ENCODE peak calls at places on chromosomes 1 and 21, in four cellular contexts. One of them, this sample, is unnamed.

GRCh38 chr1:162319510-162320160 is 57.0 kb downstream of the SPATA46 start:
- DNase-seq in AG04450: no peak
- DNase-seq in A673: no peak
- DNase-seq in adrenal gland: no peak
- DNase-seq in this sample: no peak

GRCh38 chr1:232901255-232901654 is 49.2 kb upstream of the NTPCR start:
- DNase-seq in AG04450: no peak
- DNase-seq in adrenal gland: no peak
- DNase-seq in A673: no peak
- DNase-seq in this sample: no peak

GRCh38 chr1:27713869-27714513 is 11.8 kb upstream of the FAM76A start:
- DNase-seq in adrenal gland: no peak
- DNase-seq in AG04450: no peak
- DNase-seq in A673: no peak
- DNase-seq in this sample: no peak

GRCh38 chr1:98749152-98749756 is 87.7 kb downstream of the SNX7 start:
- DNase-seq in AG04450: no peak
- DNase-seq in A673: peak; percentile 39
- DNase-seq in adrenal gland: no peak
- DNase-seq in this sample: no peak

GRCh38 chr21:45431781-45432572 is 27.0 kb downstream of the COL18A1 start:
- DNase-seq in AG04450: no peak
- DNase-seq in adrenal gland: no peak
- DNase-seq in A673: no peak
- DNase-seq in this sample: no peak

GRCh38 chr1:223683586-223684487 is 18.3 kb upstream of the CAPN8 start:
- DNase-seq in AG04450: no peak
- DNase-seq in adrenal gland: peak; percentile 64
- DNase-seq in A673: peak; percentile 69
- DNase-seq in this sample: peak; percentile 60

GRCh38 chr1:166947398-166948043 is 27.8 kb downstream of the ILDR2 start:
- DNase-seq in A673: peak; percentile 21
- DNase-seq in AG04450: no peak
- DNase-seq in adrenal gland: peak; percentile 15
- DNase-seq in this sample: no peak

GRCh38 chr21:17784604-17785402 is 34.4 kb downstream of the C21orf91 start:
- DNase-seq in A673: no peak
- DNase-seq in adrenal gland: no peak
- DNase-seq in AG04450: no peak
- DNase-seq in this sample: no peak

GRCh38 chr1:162678439-162678838 is 46.2 kb downstream of the DDR2 start:
- DNase-seq in A673: no peak
- DNase-seq in AG04450: peak; percentile 41
- DNase-seq in adrenal gland: peak; percentile 71
- DNase-seq in this sample: no peak

GRCh38 chr1:24929091-24929875 is 793 bp downstream of the RUNX3 start:
- DNase-seq in A673: peak; percentile 55
- DNase-seq in AG04450: no peak
- DNase-seq in adrenal gland: no peak
- DNase-seq in this sample: no peak

GRCh38 chr1:234777850-234778214 is 167.9 kb upstream of the IRF2BP2 start:
- DNase-seq in A673: peak; percentile 14
- DNase-seq in adrenal gland: peak; percentile 11
- DNase-seq in AG04450: no peak
- DNase-seq in this sample: no peak

GRCh38 chr1:235757697-235758096 is 108.1 kb upstream of the GNG4 start:
- DNase-seq in AG04450: no peak
- DNase-seq in A673: no peak
- DNase-seq in adrenal gland: no peak
- DNase-seq in this sample: no peak

GRCh38 chr21:24302400-24302799 is 1304.9 kb downstream of the MRPL39 start:
- DNase-seq in adrenal gland: no peak
- DNase-seq in AG04450: no peak
- DNase-seq in A673: no peak
- DNase-seq in this sample: no peak

GRCh38 chr1:53303651-53304515 is 24.0 kb downstream of the LRP8 start:
- DNase-seq in AG04450: no peak
- DNase-seq in A673: no peak
- DNase-seq in adrenal gland: no peak
- DNase-seq in this sample: no peak

GRCh38 chr21:31218830-31219608 is 125.0 kb downstream of the TIAM1 start:
- DNase-seq in AG04450: no peak
- DNase-seq in adrenal gland: no peak
- DNase-seq in A673: peak; percentile 1
- DNase-seq in this sample: peak; percentile 36

GRCh38 chr1:112625696-112626095 is 6.1 kb downstream of the CAPZA1 start:
- DNase-seq in A673: no peak
- DNase-seq in AG04450: no peak
- DNase-seq in adrenal gland: no peak
- DNase-seq in this sample: no peak

GRCh38 chr1:8276173-8276914 is 41.6 kb upstream of the SLC45A1 start:
- DNase-seq in AG04450: no peak
- DNase-seq in A673: no peak
- DNase-seq in adrenal gland: no peak
- DNase-seq in this sample: no peak

GRCh38 chr1:13801711-13802486 is 101.9 kb downstream of the PRDM2 start:
- DNase-seq in adrenal gland: no peak
- DNase-seq in AG04450: no peak
- DNase-seq in A673: no peak
- DNase-seq in this sample: peak; percentile 46

GRCh38 chr1:54854376-54855020 is 32.5 kb downstream of the DHCR24 start:
- DNase-seq in AG04450: no peak
- DNase-seq in adrenal gland: no peak
- DNase-seq in A673: no peak
- DNase-seq in this sample: no peak

GRCh38 chr1:217078010-217078704 is 354.9 kb upstream of the ESRRG start:
- DNase-seq in AG04450: no peak
- DNase-seq in A673: no peak
- DNase-seq in adrenal gland: no peak
- DNase-seq in this sample: no peak

GRCh38 chr1:179251675-179252074 is 22.2 kb upstream of the ABL2 start:
- DNase-seq in adrenal gland: no peak
- DNase-seq in A673: peak; percentile 48
- DNase-seq in AG04450: no peak
- DNase-seq in this sample: no peak

GRCh38 chr1:53687886-53688285 is 51.1 kb downstream of the GLIS1 start:
- DNase-seq in A673: no peak
- DNase-seq in AG04450: no peak
- DNase-seq in adrenal gland: no peak
- DNase-seq in this sample: no peak

GRCh38 chr1:200991039-200991698 is 32.3 kb downstream of the KIF21B start:
- DNase-seq in AG04450: no peak
- DNase-seq in adrenal gland: no peak
- DNase-seq in A673: no peak
- DNase-seq in this sample: no peak

GRCh38 chr1:168348146-168348709 is 67.6 kb downstream of the TBX19 start:
- DNase-seq in adrenal gland: no peak
- DNase-seq in A673: no peak
- DNase-seq in AG04450: no peak
- DNase-seq in this sample: no peak

GRCh38 chr21:45867041-45867630 is 114.4 kb upstream of the COL6A1 start:
- DNase-seq in AG04450: no peak
- DNase-seq in A673: no peak
- DNase-seq in adrenal gland: no peak
- DNase-seq in this sample: no peak

GRCh38 chr1:14897080-14897449 is 256.5 kb upstream of the TMEM51 start:
- DNase-seq in adrenal gland: no peak
- DNase-seq in A673: peak; percentile 48
- DNase-seq in AG04450: no peak
- DNase-seq in this sample: no peak

GRCh38 chr1:157775101-157775870 is 1.6 kb downstream of the FCRL2 start:
- DNase-seq in A673: no peak
- DNase-seq in AG04450: no peak
- DNase-seq in adrenal gland: no peak
- DNase-seq in this sample: no peak

GRCh38 chr1:28921286-28921869 is 7.0 kb downstream of the EPB41 start:
- DNase-seq in adrenal gland: no peak
- DNase-seq in A673: no peak
- DNase-seq in AG04450: no peak
- DNase-seq in this sample: no peak

GRCh38 chr21:33023574-33024277 is 2.0 kb upstream of the OLIG2 start:
- DNase-seq in A673: no peak
- DNase-seq in adrenal gland: no peak
- DNase-seq in AG04450: no peak
- DNase-seq in this sample: no peak

GRCh38 chr1:200184196-200184595 is 156.7 kb downstream of the NR5A2 start:
- DNase-seq in adrenal gland: peak; percentile 66
- DNase-seq in A673: peak; percentile 86
- DNase-seq in AG04450: no peak
- DNase-seq in this sample: peak; percentile 92

GRCh38 chr1:230142608-230143209 is 75.7 kb downstream of the GALNT2 start:
- DNase-seq in adrenal gland: no peak
- DNase-seq in AG04450: no peak
- DNase-seq in A673: no peak
- DNase-seq in this sample: no peak

DNA sequence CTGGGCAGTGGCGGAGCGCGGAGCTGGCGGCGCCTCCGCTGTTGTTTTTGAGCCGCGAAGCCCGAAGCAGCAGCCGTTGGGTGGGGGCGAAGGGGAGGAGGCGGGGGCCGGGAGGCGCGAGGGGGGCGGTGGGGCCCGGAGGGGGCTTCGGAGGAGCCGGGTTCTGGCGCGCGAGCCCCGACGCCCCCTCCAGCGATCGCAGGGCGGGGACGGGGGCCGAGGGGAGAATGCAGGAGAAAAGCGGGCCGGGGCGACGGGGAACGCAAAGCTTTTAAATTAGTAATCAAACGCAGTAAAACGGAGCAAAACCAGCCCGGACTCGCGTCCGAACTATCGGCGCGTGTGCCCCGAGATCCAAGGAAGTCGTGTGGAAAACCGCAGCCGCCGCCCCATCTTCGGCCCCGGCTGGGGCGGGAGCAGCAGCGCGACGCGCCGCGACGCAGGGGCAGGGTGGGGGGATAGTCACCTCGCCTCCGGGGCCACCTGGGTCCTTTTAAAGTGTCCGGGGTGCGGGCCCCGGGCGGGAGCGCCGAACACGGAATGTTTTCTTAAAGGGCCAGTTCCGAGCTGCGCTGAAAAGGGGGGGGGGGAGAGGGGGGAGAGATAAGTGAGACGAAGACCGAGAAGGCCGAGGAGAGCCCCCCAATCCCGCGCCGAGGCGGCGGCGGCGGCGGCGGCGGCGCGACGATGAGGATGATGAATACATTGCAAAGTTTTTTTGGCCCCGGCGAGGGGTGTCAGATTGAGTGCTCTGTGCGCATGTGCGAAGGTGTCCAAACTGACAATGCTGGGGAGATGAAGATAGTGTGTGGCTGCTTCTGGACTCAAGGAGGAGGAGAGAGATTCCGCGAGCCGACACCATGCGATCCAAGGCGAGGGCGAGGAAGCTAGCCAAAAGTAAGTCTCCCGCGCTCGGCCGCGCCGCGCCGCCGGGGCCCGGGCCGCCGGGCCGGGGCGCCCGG is at the start of gene PRDM16:
- DNase-seq in adrenal gland: no peak
- DNase-seq in AG04450: no peak
- DNase-seq in A673: peak; percentile 57
- DNase-seq in this sample: no peak
- H3K27me3 ChIP-seq in adrenal gland: peaks cover 82% of the 10 kb centered on the region
- H3K27me3 ChIP-seq in AG04450: peaks cover 71% of the 10 kb centered on the region
- H3K27me3 ChIP-seq in A673: peaks cover 86% of the 10 kb centered on the region
- H3K27me3 ChIP-seq in this sample: peaks cover 5% of the 10 kb centered on the region

GRCh38 chr1:154741747-154742495 is 128.2 kb downstream of the KCNN3 start:
- DNase-seq in adrenal gland: no peak
- DNase-seq in A673: no peak
- DNase-seq in AG04450: no peak
- DNase-seq in this sample: no peak

GRCh38 chr1:154739654-154740053 is 130.4 kb downstream of the KCNN3 start:
- DNase-seq in A673: no peak
- DNase-seq in AG04450: no peak
- DNase-seq in adrenal gland: no peak
- DNase-seq in this sample: no peak

GRCh38 chr1:154743536-154744036 is 126.5 kb downstream of the KCNN3 start:
- DNase-seq in AG04450: no peak
- DNase-seq in adrenal gland: no peak
- DNase-seq in A673: no peak
- DNase-seq in this sample: no peak

GRCh38 chr1:154742586-154742985 is 127.5 kb downstream of the KCNN3 start:
- DNase-seq in A673: no peak
- DNase-seq in adrenal gland: no peak
- DNase-seq in AG04450: no peak
- DNase-seq in this sample: no peak

DNA sequence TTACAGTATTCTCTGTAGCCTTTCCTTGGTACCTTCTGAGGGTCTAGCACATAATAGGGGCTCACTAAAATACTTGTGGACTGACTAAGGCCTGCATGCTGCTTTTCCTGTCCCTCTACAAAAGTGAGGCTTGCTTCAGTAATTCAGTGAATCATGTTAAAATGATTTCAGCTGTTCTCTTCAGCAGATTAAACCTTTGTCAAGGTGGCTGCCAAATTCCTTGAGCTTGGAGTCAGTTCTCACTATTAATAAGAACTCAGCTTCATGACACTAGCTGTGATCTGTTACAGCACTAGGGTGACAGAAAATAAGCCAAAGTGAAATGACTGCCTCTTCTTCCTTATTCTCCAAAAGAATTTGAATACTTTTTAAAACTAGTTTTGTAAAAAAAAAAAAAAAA is 128.8 kb downstream of the KCNN3 start:
- DNase-seq in AG04450: no peak
- DNase-seq in A673: no peak
- DNase-seq in adrenal gland: no peak
- DNase-seq in this sample: no peak
- H3K27me3 ChIP-seq in AG04450: peaks cover 45% of the 10 kb centered on the region
- H3K27me3 ChIP-seq in A673: no peaks in the 10 kb centered on the region
- H3K27me3 ChIP-seq in adrenal gland: no peaks in the 10 kb centered on the region
- H3K27me3 ChIP-seq in this sample: no peaks in the 10 kb centered on the region

GRCh38 chr1:22602060-22602740 is 34.2 kb upstream of the C1QA start:
- DNase-seq in A673: no peak
- DNase-seq in adrenal gland: no peak
- DNase-seq in AG04450: no peak
- DNase-seq in this sample: no peak

GRCh38 chr1:22600817-22601605 is 35.4 kb upstream of the C1QA start:
- DNase-seq in AG04450: no peak
- DNase-seq in adrenal gland: no peak
- DNase-seq in A673: no peak
- DNase-seq in this sample: no peak

GRCh38 chr1:22600071-22600816 is 36.2 kb upstream of the C1QA start:
- DNase-seq in adrenal gland: no peak
- DNase-seq in A673: no peak
- DNase-seq in AG04450: no peak
- DNase-seq in this sample: no peak

GRCh38 chr1:22598736-22599135 is 35.4 kb downstream of the EPHA8 start:
- DNase-seq in adrenal gland: no peak
- DNase-seq in A673: no peak
- DNase-seq in AG04450: no peak
- DNase-seq in this sample: no peak

GRCh38 chr1:22601610-22602009 is 34.8 kb upstream of the C1QA start:
- DNase-seq in A673: no peak
- DNase-seq in adrenal gland: no peak
- DNase-seq in AG04450: no peak
- DNase-seq in this sample: no peak
- H3K27me3 ChIP-seq in A673: peaks cover 72% of the 10 kb centered on the region
- H3K27me3 ChIP-seq in adrenal gland: peaks cover 20% of the 10 kb centered on the region
- H3K27me3 ChIP-seq in AG04450: peaks cover 34% of the 10 kb centered on the region
- H3K27me3 ChIP-seq in this sample: no peaks in the 10 kb centered on the region

GRCh38 chr1:22919341-22920025 is 53.2 kb downstream of the LACTBL1 start:
- DNase-seq in AG04450: no peak
- DNase-seq in A673: no peak
- DNase-seq in adrenal gland: no peak
- DNase-seq in this sample: no peak
- H3K27me3 ChIP-seq in AG04450: no peaks in the 10 kb centered on the region
- H3K27me3 ChIP-seq in A673: no peaks in the 10 kb centered on the region
- H3K27me3 ChIP-seq in adrenal gland: no peaks in the 10 kb centered on the region
- H3K27me3 ChIP-seq in this sample: no peaks in the 10 kb centered on the region